ENCODE peak calls at places on chromosomes 7 and 10, in ten cellular contexts. B is fibroblast of pulmonary artery; V is AG04450; X is CD8-positive, alpha-beta T cell; D is thoracic aorta; J is psoas muscle; Y is neural progenitor cell; F is hepatocyte; I is A549; R is suprapubic skin. U is an unnamed sample.

GRCh38 chr7:1758417-1758858 is 88.4 kb downstream of the ELFN1 start:
- DNase-seq in X (no peak), D (no peak), F (peak; percentile 43), J (peak; percentile 76), B (peak; percentile 35), R (no peak), I (peak; percentile 40), Y (peak; percentile 64), V (no peak), U (peak; percentile 35)

GRCh38 chr10:102642553-102643345 is 1.5 kb upstream of the TRIM8 start:
- DNase-seq in I (no peak), J (peak; percentile 80), V (no peak), D (no peak), X (peak; percentile 47), B (peak; percentile 81), R (no peak), F (peak; percentile 74), Y (peak; percentile 76), U (peak; percentile 90)

GRCh38 chr10:96043157-96043894 is at the start of gene CCNJ:
- DNase-seq in B (peak; percentile 88), J (peak; percentile 94), F (peak; percentile 96), X (peak; percentile 75), R (peak; percentile 88), I (peak; percentile 93), V (peak; percentile 68), Y (peak; percentile 99), D (peak; percentile 41), U (peak; percentile 85)

GRCh38 chr10:6067457-6067856 is 5.3 kb upstream of the IL2RA start:
- DNase-seq in I (no peak), V (no peak), F (no peak), R (peak; percentile 9), X (no peak), Y (no peak), D (no peak), B (no peak), J (no peak), U (no peak)

GRCh38 chr7:35691827-35692307 is 3.1 kb downstream of the HERPUD2 start:
- DNase-seq in D (no peak), I (no peak), X (peak; percentile 23), J (no peak), Y (no peak), R (no peak), B (no peak), V (no peak), F (peak; percentile 28), U (no peak)

GRCh38 chr10:34323197-34323596 is 491.9 kb downstream of the PARD3 start:
- DNase-seq in V (no peak), D (no peak), F (no peak), Y (no peak), R (no peak), X (no peak), J (no peak), I (no peak), B (peak; percentile 12), U (peak; percentile 57)

GRCh38 chr7:90492250-90492649 is 22.8 kb downstream of the PTTG1IP2 start:
- DNase-seq in V (no peak), X (no peak), J (no peak), F (no peak), R (no peak), I (no peak), Y (no peak), D (no peak), B (no peak), U (no peak)

GRCh38 chr10:78577673-78578072 is 491.1 kb upstream of the ZMIZ1 start:
- DNase-seq in I (no peak), F (no peak), B (no peak), Y (no peak), D (no peak), R (no peak), J (no peak), X (no peak), V (no peak), U (no peak)

DNA sequence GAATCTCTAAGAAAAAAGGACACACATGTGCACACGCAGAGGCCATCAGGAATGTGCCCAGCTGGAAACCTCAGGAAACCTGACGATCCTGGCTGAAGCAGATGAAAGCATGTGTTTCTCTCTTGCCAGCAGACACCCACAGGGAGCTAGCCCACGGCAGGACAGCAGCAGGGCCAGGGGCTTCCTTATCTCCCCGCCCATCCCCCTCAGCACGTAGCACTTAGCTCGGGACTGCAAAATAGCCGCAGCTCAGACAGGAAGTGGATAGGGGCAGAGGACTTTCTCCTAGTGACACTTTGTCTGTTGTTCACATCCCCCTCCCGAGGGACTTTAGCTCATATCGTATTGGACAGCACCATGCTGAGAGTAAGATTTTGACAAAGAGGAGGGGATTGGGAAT is 63.9 kb downstream of the MKI67 start:
- DNase-seq in I (no peak), R (peak; percentile 61), D (no peak), X (no peak), B (no peak), F (no peak), J (no peak), Y (peak; percentile 41), V (no peak), U (no peak)
- H3K4me3 ChIP-seq in I (no peak overlapping the region), R (no peak overlapping the region), D (no peak overlapping the region), X (peak overlapping the region; percentile 49), B (no peak overlapping the region), F (no peak overlapping the region), J (no peak overlapping the region), Y (no peak overlapping the region), V (no peak overlapping the region), U (no peak overlapping the region)

GRCh38 chr7:106179256-106179655 is 67.1 kb upstream of the SYPL1 start:
- DNase-seq in J (no peak), D (no peak), V (no peak), X (no peak), B (no peak), I (no peak), R (no peak), Y (no peak), F (no peak), U (no peak)

GRCh38 chr7:106176414-106177294 is 64.5 kb upstream of the SYPL1 start:
- DNase-seq in X (peak; percentile 58), B (peak; percentile 87), Y (peak; percentile 93), F (peak; percentile 89), D (peak; percentile 38), V (peak; percentile 46), R (peak; percentile 91), I (peak; percentile 85), J (peak; percentile 88), U (peak; percentile 77)

GRCh38 chr7:106177738-106178592 is 65.9 kb upstream of the SYPL1 start:
- DNase-seq in B (no peak), Y (no peak), V (no peak), X (no peak), D (no peak), J (peak; percentile 56), I (no peak), R (no peak), F (no peak), U (no peak)

GRCh38 chr7:106177295-106177690 is 65.2 kb upstream of the SYPL1 start:
- DNase-seq in J (no peak), I (no peak), B (no peak), R (no peak), X (no peak), D (no peak), V (no peak), Y (no peak), F (no peak), U (peak; percentile 13)

DNA sequence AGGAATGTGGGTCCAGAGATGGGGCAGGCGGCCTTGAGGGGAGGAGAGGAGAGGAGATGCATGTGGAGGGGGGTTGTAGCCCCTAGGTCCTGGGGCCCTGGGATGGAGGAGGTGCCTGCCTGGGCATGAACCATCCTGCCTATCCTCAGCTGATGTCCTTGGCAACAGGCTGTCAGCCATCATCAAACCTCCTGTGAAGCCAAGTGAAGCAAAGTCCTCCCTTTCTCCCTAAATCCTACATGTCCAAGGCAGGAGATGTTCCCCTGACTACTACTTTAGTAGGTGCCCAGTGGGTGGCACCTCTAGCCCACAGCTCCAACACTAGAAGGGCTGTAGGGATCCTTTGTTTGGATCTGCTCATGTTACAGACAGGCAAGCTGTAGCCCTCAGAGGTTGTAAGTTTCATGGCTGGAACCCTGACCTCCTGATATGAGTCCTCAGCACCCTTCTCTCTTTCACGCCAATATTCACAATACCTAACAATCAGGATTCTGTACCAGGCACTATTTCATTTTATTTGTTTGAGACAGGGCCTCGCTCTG is 66.6 kb upstream of the SYPL1 start:
- DNase-seq in D (no peak), X (no peak), Y (no peak), V (no peak), B (peak; percentile 83), F (peak; percentile 18), R (no peak), I (peak; percentile 21), J (no peak), U (peak; percentile 69)
- TF ChIP-seq CTCF in D (no peak), X (no peak), Y (no peak), V (peak; percentile 45), B (peak; percentile 57), F (peak; percentile 30), R (no peak), I (peak; percentile 53), J (peak; percentile 27), U (peak; percentile 47)

GRCh38 chr7:7971308-7972040 is 2.9 kb downstream of the GLCCI1 start:
- DNase-seq in I (no peak), F (no peak), B (no peak), R (no peak), X (no peak), D (no peak), V (no peak), Y (no peak), J (no peak), U (no peak)
- H3K4me3 ChIP-seq in I (no peak overlapping the region), F (peak overlapping the region; percentile 94), B (no peak overlapping the region), R (peak overlapping the region; percentile 96), X (peak overlapping the region; percentile 38), D (peak overlapping the region; percentile 78), V (peak overlapping the region; percentile 90), Y (peak overlapping the region; percentile 93), J (peak overlapping the region; percentile 99), U (peak overlapping the region; percentile 85)

GRCh38 chr7:55129409-55130078 is 110.7 kb downstream of the EGFR start:
- DNase-seq in V (no peak), D (no peak), F (no peak), I (peak; percentile 35), J (no peak), X (no peak), Y (no peak), B (peak; percentile 74), R (no peak), U (peak; percentile 76)

GRCh38 chr7:55130554-55131198 is 111.9 kb downstream of the EGFR start:
- DNase-seq in X (no peak), B (peak; percentile 73), R (no peak), V (peak; percentile 89), F (no peak), I (no peak), D (no peak), Y (peak; percentile 79), J (peak; percentile 79), U (peak; percentile 81)

GRCh38 chr7:55131421-55131929 is 112.7 kb downstream of the EGFR start:
- DNase-seq in I (no peak), B (no peak), Y (peak; percentile 14), X (no peak), J (no peak), F (no peak), R (no peak), V (no peak), D (no peak), U (no peak)

GRCh38 chr7:55128693-55129394 is 110.0 kb downstream of the EGFR start:
- DNase-seq in D (no peak), Y (peak; percentile 31), B (peak; percentile 65), R (no peak), J (peak; percentile 79), X (no peak), V (no peak), F (no peak), I (no peak), U (peak; percentile 75)

DNA sequence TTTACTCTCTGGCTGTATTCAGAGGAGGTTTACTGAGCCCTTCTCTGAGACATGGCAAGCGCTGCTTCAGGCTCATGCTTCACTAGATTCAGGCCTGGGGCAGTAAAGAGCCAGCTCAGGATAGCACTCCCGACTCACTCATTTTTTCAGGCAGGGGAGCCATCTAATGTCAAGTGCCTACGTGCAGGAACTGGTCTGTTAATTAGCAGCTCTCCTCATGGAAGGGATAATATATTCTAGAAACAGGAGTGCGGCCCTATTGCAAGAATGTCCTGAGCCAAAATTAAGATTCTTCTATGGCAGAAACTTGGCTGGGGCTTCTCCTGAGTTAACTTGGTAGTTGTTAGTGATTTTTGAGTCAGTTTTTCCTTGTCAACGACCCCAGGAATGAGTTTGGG is 111.3 kb downstream of the EGFR start:
- DNase-seq in D (no peak), F (no peak), B (peak; percentile 33), V (no peak), I (peak; percentile 13), R (no peak), J (no peak), Y (peak; percentile 34), X (no peak), U (peak; percentile 75)
- TF ChIP-seq CTCF in D (no peak), F (no peak), B (no peak), V (no peak), I (no peak), R (no peak), J (no peak), Y (no peak), X (no peak), U (no peak)

U was measured in fibroblast of the aortic adventitia.